ENCODE peak calls at places on chromosomes 3 and 15, in nine cellular contexts. Z, L, X, G, M, O, H, J and V are unnamed samples.

GRCh38 chr3:172808969-172809546 is 58.5 kb downstream of the ECT2 start:
- DNase-seq in O (peak; percentile 84), J (peak; percentile 66), L (no peak), M (no peak), Z (no peak), H (no peak), G (peak; percentile 71), X (no peak), V (peak; percentile 50)

GRCh38 chr3:139534444-139534812 is 5.1 kb downstream of the RBP1 start:
- DNase-seq in M (peak; percentile 71), X (peak; percentile 68), G (peak; percentile 98), Z (no peak), H (no peak), J (no peak), O (peak; percentile 94), L (no peak), V (no peak)

GRCh38 chr15:83278191-83278590 is 6.3 kb downstream of the BNC1 start:
- DNase-seq in G (peak; percentile 37), L (no peak), Z (no peak), J (no peak), X (no peak), M (peak; percentile 59), H (no peak), O (peak; percentile 7), V (peak; percentile 94)

GRCh38 chr3:80087769-80088168 is 320.0 kb upstream of the ROBO1 start:
- DNase-seq in H (no peak), Z (no peak), L (no peak), O (peak; percentile 55), G (peak; percentile 69), J (no peak), X (no peak), M (peak; percentile 17), V (no peak)

GRCh38 chr3:49642708-49643145 is 31.4 kb upstream of the APEH start:
- DNase-seq in O (no peak), L (no peak), G (no peak), M (no peak), J (no peak), H (no peak), X (no peak), Z (no peak), V (no peak)

GRCh38 chr3:151425640-151426336 is 35.1 kb downstream of the IGSF10 start:
- DNase-seq in G (no peak), L (no peak), J (no peak), X (no peak), M (no peak), Z (no peak), O (no peak), H (peak; percentile 12), V (peak; percentile 23)

GRCh38 chr3:119292666-119293065 is 1.5 kb upstream of the ARHGAP31 start:
- DNase-seq in H (no peak), X (no peak), J (peak; percentile 66), L (no peak), Z (no peak), G (no peak), O (no peak), M (no peak), V (no peak)

GRCh38 chr3:21839592-21839991 is 88.6 kb upstream of the ZNF385D start:
- DNase-seq in M (no peak), G (peak; percentile 91), H (no peak), J (peak; percentile 10), X (no peak), O (peak; percentile 95), Z (no peak), L (no peak), V (peak; percentile 73)

GRCh38 chr3:87088366-87088983 is 97.5 kb upstream of the VGLL3 start:
- DNase-seq in O (peak; percentile 55), G (peak; percentile 21), J (no peak), H (no peak), L (no peak), M (no peak), X (no peak), Z (no peak), V (no peak)

GRCh38 chr15:31398677-31399260 is 72.1 kb downstream of the KLF13 start:
- DNase-seq in M (no peak), J (no peak), Z (no peak), H (no peak), L (peak; percentile 28), O (no peak), G (no peak), X (no peak), V (no peak)

GRCh38 chr3:61505197-61505596 is 56.2 kb upstream of the PTPRG start:
- DNase-seq in Z (no peak), G (no peak), M (no peak), L (peak; percentile 50), J (no peak), H (no peak), O (no peak), X (no peak), V (no peak)

GRCh38 chr3:140568842-140569520 is 108.9 kb upstream of the TRIM42 start:
- DNase-seq in M (no peak), G (no peak), H (no peak), J (no peak), Z (no peak), X (no peak), O (no peak), L (no peak), V (no peak)

GRCh38 chr3:118075873-118076272 is 958.8 kb downstream of the IGSF11 start:
- DNase-seq in H (no peak), M (no peak), G (no peak), X (no peak), L (no peak), Z (no peak), J (no peak), O (peak; percentile 56), V (no peak)

GRCh38 chr3:152460936-152461335 is 192.2 kb downstream of the MBNL1 start:
- DNase-seq in O (no peak), X (no peak), Z (no peak), L (no peak), G (no peak), J (no peak), H (no peak), M (no peak), V (no peak)

GRCh38 chr3:4754180-4755086 is 224.8 kb upstream of the BHLHE40 start:
- DNase-seq in L (no peak), H (no peak), X (no peak), M (no peak), O (no peak), Z (no peak), G (no peak), J (no peak), V (no peak)

GRCh38 chr3:125332504-125332903 is 42.6 kb downstream of the ZNF148 start:
- DNase-seq in L (no peak), O (no peak), Z (no peak), H (no peak), G (no peak), J (no peak), X (no peak), M (no peak), V (no peak)

GRCh38 chr15:21267231-21267630 is 173.1 kb downstream of the POTEB3 start:
- DNase-seq in L (no peak), G (no peak), O (no peak), H (no peak), J (peak; percentile 2), Z (no peak), M (no peak), X (no peak), V (no peak)

GRCh38 chr15:100601158-100601557 is 826 bp downstream of the LINS1 start:
- DNase-seq in Z (no peak), L (no peak), G (no peak), O (no peak), X (no peak), J (peak; percentile 32), H (no peak), M (no peak), V (no peak)

GRCh38 chr3:150150633-150151032 is 179.9 kb upstream of the PFN2 start:
- DNase-seq in J (no peak), X (no peak), G (no peak), Z (no peak), O (peak; percentile 68), H (no peak), L (no peak), M (no peak), V (peak; percentile 10)
- TF ChIP-seq CTCF in J (no peak), X (no peak), G (no peak), Z (no peak), O (no peak), H (no peak), L (no peak), M (no peak), V (no peak)

GRCh38 chr3:143084856-143085731 is 34.5 kb upstream of the CHST2 start:
- DNase-seq in G (peak; percentile 58), J (no peak), O (no peak), M (peak; percentile 15), L (no peak), H (no peak), Z (no peak), X (no peak), V (peak; percentile 34)
- TF ChIP-seq CTCF in G (peak; percentile 9), J (no peak), O (no peak), M (no peak), L (no peak), H (no peak), Z (no peak), X (no peak), V (no peak)

GRCh38 chr3:128420720-128421438 is 45.8 kb downstream of the DNAJB8 start:
- DNase-seq in X (no peak), M (no peak), G (no peak), Z (no peak), H (no peak), L (no peak), J (no peak), O (no peak), V (no peak)

GRCh38 chr3:128418900-128419299 is 47.8 kb downstream of the DNAJB8 start:
- DNase-seq in O (no peak), Z (no peak), J (no peak), G (no peak), M (no peak), L (no peak), X (no peak), H (no peak), V (no peak)

GRCh38 chr3:128419311-128419710 is 47.4 kb downstream of the DNAJB8 start:
- DNase-seq in X (no peak), G (no peak), J (no peak), H (no peak), Z (no peak), L (no peak), M (no peak), O (no peak), V (no peak)

GRCh38 chr3:128421439-128421836 is 45.3 kb downstream of the DNAJB8 start:
- DNase-seq in O (no peak), M (no peak), J (no peak), L (no peak), X (no peak), Z (no peak), G (no peak), H (no peak), V (no peak)

DNA sequence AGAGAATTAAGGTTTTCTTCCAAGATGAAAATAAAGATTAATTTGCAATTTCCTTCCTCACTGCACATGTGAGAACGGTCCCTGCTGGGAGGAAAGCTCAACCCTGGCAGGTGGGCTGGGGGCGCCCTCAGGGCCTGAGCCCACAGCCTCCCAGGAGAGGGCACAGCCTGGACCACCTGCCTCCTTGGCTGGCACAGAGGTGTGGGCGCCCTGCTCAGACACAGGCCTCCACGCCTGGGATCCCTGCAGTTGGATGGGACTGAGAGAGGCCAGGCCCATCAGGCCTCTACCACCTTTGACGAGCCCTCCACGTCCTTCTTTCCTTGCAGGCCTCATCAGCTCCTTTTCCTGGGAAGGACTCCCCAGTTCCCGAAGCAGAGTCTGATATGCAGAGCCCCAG is 46.4 kb downstream of the DNAJB8 start:
- DNase-seq in G (no peak), X (no peak), Z (no peak), M (no peak), O (no peak), H (no peak), L (no peak), J (no peak), V (no peak)
- TF ChIP-seq CTCF in G (no peak), X (no peak), Z (no peak), M (no peak), O (no peak), H (no peak), L (no peak), J (no peak), V (no peak)

GRCh38 chr15:53586815-53587214 is 172.6 kb downstream of the WDR72 start:
- DNase-seq in L (peak; percentile 81), Z (peak; percentile 53), X (no peak), O (peak; percentile 3), M (no peak), H (no peak), G (peak; percentile 34), J (peak; percentile 48), V (no peak)
- TF ChIP-seq CTCF in L (peak; percentile 95), Z (no peak), X (no peak), O (peak; percentile 20), M (no peak), H (peak; percentile 56), G (peak; percentile 58), J (peak; percentile 70), V (peak; percentile 16)